ENCODE peak calls at places on chromosomes 12 and 14, in four cellular contexts. Z is SK-N-SH, X is K562, Q is HepG2. E is an unnamed sample.

GRCh38 chr12:54419088-54419887 is at the start of gene ITGA5:
- DNase-seq in Z (peak; percentile 58), X (peak; percentile 82), Q (no peak), E (no peak)

GRCh38 chr14:87205811-87206210 is 787.2 kb downstream of the GALC start:
- DNase-seq in Z (no peak), X (no peak), Q (no peak), E (no peak)

GRCh38 chr12:120652671-120653435 is 12.4 kb downstream of the CABP1 start:
- DNase-seq in Z (no peak), X (no peak), Q (no peak), E (no peak)

GRCh38 chr12:78191611-78192010 is 360.9 kb downstream of the NAV3 start:
- DNase-seq in Z (no peak), X (no peak), Q (no peak), E (no peak)

GRCh38 chr12:117342682-117343081 is 18.7 kb downstream of the NOS1 start:
- DNase-seq in Z (no peak), X (no peak), Q (no peak), E (no peak)

GRCh38 chr12:120224304-120225199 is 23.6 kb upstream of the RPLP0 start:
- DNase-seq in Z (peak; percentile 79), X (no peak), Q (no peak), E (no peak)

GRCh38 chr12:69701821-69702220 is 2.7 kb upstream of the BEST3 start:
- DNase-seq in Z (no peak), X (no peak), Q (no peak), E (no peak)

GRCh38 chr12:44582521-44582920 is 293.6 kb downstream of the NELL2 start:
- DNase-seq in Z (no peak), X (no peak), Q (peak; percentile 43), E (no peak)

GRCh38 chr14:67385618-67386017 is 25.5 kb downstream of the EIF2S1 start:
- DNase-seq in Z (no peak), X (no peak), Q (no peak), E (no peak)

GRCh38 chr12:106135781-106136180 is 3.0 kb downstream of the NUAK1 start:
- DNase-seq in Z (no peak), X (no peak), Q (no peak), E (no peak)

GRCh38 chr14:100076133-100076532 is 10.9 kb downstream of the EVL start:
- DNase-seq in Z (no peak), X (peak; percentile 35), Q (peak; percentile 15), E (no peak)

GRCh38 chr14:51644215-51644969 is 7.3 kb upstream of the FRMD6 start:
- DNase-seq in Z (no peak), X (no peak), Q (no peak), E (no peak)

GRCh38 chr12:121858318-121858661 is 369 bp downstream of the HPD start:
- DNase-seq in Z (no peak), X (no peak), Q (no peak), E (no peak)

GRCh38 chr12:121860257-121860656 is 1.6 kb upstream of the HPD start:
- DNase-seq in Z (no peak), X (no peak), Q (peak; percentile 77), E (no peak)

GRCh38 chr12:121857322-121858246 is 1.1 kb downstream of the HPD start:
- DNase-seq in Z (no peak), X (peak; percentile 24), Q (peak; percentile 87), E (no peak)

GRCh38 chr12:121858662-121859572 is at the start of gene HPD:
- DNase-seq in Z (no peak), X (no peak), Q (peak; percentile 91), E (no peak)

GRCh38 chr12:121861549-121862254 is 3.0 kb upstream of the HPD start:
- DNase-seq in Z (peak; percentile 60), X (no peak), Q (peak; percentile 45), E (no peak)
- TF ChIP-seq ZBTB33 in Z (no peak), X (no peak), Q (no peak), E (no peak)

GRCh38 chr14:33839193-33840076 is 111.4 kb downstream of the EGLN3 start:
- DNase-seq in Z (peak; percentile 76), X (peak; percentile 46), Q (peak; percentile 58), E (no peak)
- TF ChIP-seq RFX5 in Z (no peak), X (no peak), Q (no peak), E (no peak)

GRCh38 chr14:21089271-21089670 is 9.2 kb downstream of the ZNF219 start:
- DNase-seq in Z (peak; percentile 16), X (no peak), Q (no peak), E (no peak)

GRCh38 chr14:21086908-21087293 is 11.6 kb downstream of the ZNF219 start:
- DNase-seq in Z (no peak), X (no peak), Q (no peak), E (no peak)

GRCh38 chr14:21088687-21089086 is 9.8 kb downstream of the ZNF219 start:
- DNase-seq in Z (peak; percentile 14), X (no peak), Q (no peak), E (no peak)

GRCh38 chr14:21084988-21085853 is 13.2 kb downstream of the ZNF219 start:
- DNase-seq in Z (peak; percentile 15), X (no peak), Q (no peak), E (no peak)

DNA sequence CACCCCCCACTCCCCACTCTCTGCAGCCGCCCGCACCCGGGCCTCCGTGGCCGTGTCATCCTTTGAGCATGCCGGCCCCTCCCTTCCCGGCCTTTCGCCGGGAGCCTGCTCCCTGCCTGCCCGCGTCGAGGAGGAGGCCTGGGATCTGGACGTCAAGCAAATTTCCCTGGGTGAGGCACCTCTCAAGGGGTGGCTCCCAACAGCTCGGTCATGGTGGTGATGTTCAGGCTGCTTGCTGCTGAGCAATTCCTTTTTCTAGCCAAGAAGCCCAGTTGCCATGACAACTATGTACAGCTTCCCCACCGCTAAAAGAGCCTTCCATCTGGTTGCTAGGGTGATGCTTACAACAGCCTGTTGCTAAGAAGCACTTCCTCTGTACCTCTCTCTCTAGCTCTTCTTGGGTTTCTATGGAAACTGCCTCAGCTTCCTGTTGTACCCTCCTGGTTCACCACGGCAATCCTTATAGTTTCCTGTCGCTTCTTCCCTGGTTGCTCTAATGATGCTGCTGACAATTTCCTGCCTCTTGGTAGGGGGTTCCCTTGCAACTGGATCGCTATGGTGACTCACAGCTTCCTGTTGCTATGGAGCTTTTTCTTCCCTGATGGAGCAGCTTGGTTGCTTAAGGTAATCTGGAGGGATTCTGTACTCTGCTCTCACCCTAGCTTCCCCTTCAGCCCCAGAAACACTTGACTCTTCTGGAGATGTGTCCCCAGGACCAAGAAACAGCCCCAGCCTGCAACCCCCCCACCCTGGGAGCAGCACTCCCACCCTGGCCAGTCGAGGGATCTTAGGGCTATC is 11.0 kb downstream of the ZNF219 start:
- DNase-seq in Z (peak; percentile 80), X (no peak), Q (no peak), E (no peak)
- TF ChIP-seq ZBTB33 in Z (no peak), X (no peak), Q (peak; percentile 80), E (no peak)

DNA sequence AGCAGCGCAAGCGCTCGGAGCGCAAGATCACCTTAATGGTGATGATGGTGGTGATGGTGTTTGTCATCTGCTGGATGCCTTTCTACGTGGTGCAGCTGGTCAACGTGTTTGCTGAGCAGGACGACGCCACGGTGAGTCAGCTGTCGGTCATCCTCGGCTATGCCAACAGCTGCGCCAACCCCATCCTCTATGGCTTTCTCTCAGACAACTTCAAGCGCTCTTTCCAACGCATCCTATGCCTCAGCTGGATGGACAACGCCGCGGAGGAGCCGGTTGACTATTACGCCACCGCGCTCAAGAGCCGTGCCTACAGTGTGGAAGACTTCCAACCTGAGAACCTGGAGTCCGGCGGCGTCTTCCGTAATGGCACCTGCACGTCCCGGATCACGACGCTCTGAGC is 2.5 kb downstream of the SSTR1 start:
- DNase-seq in Z (no peak), X (no peak), Q (no peak), E (no peak)
- TF ChIP-seq RFX5 in Z (no peak), X (no peak), Q (no peak), E (no peak)

DNA sequence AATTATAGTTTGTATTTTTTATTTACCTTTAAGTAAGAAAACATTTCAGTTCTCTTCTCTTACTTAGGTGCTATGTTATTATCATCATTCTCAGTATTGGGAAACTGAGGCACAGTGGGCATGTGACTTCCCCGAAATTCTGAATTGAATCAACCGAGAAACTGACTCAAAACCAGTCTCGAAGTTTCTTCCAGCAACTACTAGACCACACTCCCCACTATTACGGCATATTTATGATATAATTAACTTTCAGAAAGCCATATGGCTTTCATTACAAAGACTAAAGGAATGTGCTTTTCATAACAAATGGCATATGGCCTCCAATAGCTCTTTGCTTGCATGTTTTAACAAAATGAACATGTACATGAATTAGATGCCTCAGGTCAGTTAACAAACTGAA is 182.8 kb upstream of the SLC38A2 start:
- DNase-seq in Z (peak; percentile 31), X (no peak), Q (no peak), E (no peak)
- TF ChIP-seq ZBTB33 in Z (peak; percentile 16), X (no peak), Q (no peak), E (no peak)

GRCh38 chr14:44782775-44783238 is 178.9 kb downstream of the KLHL28 start:
- DNase-seq in Z (no peak), X (no peak), Q (no peak), E (no peak)
- TF ChIP-seq RFX5 in Z (no peak), X (no peak), Q (no peak), E (no peak)

GRCh38 chr12:15700595-15700994 is 88.6 kb downstream of the EPS8 start:
- DNase-seq in Z (no peak), X (no peak), Q (no peak), E (peak; percentile 46)
- TF ChIP-seq ZBTB33 in Z (no peak), X (no peak), Q (no peak), E (no peak)

DNA sequence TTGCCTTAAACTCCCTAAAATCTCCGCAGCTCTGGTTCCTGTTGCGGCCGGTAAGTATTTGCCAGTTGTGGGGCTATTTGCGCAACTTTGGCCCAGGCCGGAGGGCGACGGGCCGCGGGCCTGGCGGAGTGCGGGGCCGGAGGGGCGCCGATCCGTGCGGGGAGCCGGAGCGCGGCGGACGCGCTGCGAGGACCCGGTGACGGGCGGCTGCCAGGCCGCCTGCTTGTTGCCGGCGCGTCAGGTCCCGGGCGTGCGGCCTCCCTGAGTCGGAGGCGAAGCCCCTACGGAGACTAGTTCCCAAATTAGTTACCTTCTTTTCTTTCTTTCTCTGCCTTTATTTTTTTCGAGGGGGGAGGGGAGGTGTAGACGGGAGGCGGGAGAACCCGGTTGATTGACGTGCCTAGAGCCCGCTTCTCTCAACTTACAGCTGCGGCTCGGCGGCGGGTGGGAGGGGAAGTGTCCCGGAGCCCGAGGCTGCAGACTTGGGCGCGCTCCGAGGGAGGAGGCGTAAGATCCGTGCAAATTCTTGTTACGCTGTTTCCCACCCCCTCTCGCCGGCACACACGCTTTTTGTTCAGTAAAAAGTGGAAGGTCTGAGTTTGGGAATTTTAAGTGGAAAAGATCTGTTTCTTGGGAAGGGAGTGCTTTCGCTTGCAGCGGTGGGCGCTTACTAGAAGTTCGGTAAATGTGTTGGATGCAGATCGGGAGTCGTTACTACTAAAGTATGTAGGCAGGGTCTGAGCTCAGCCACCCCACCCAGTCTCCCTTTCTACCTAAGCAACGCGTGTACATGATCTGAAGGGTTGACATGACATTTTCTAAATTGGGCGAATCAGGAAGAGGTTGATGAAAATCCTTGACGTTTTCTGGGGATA is 564 bp downstream of the ZBTB1 start:
- DNase-seq in Z (peak; percentile 82), X (peak; percentile 62), Q (peak; percentile 67), E (no peak)
- TF ChIP-seq RFX5 in Z (no peak), X (no peak), Q (no peak), E (no peak)

GRCh38 chr14:56491299-56492285 is 88.0 kb upstream of the TMEM260 start:
- DNase-seq in Z (peak; percentile 39), X (peak; percentile 22), Q (peak; percentile 49), E (peak; percentile 11)
- TF ChIP-seq ZBTB33 in Z (no peak), X (no peak), Q (no peak), E (no peak)